ENCODE peak calls at places on chromosomes 7 and 10, in four cellular contexts. One of them, this sample, is unnamed.

GRCh38 chr10:44883581-44884331 is 27.4 kb upstream of the TMEM72 start:
- DNase-seq in PC-9: no peak
- DNase-seq in MM.1S: no peak
- DNase-seq in hepatocyte: no peak
- DNase-seq in this sample: no peak

GRCh38 chr10:12081879-12082560 is 13.3 kb downstream of the DHTKD1 start:
- DNase-seq in hepatocyte: no peak
- DNase-seq in MM.1S: no peak
- DNase-seq in PC-9: no peak
- DNase-seq in this sample: peak; percentile 85

GRCh38 chr7:44045226-44046014 is 918 bp downstream of the DBNL start:
- DNase-seq in PC-9: peak; percentile 11
- DNase-seq in hepatocyte: no peak
- DNase-seq in MM.1S: peak; percentile 54
- DNase-seq in this sample: no peak

GRCh38 chr10:69479241-69479730 is 28.0 kb downstream of the TSPAN15 start:
- DNase-seq in hepatocyte: no peak
- DNase-seq in MM.1S: no peak
- DNase-seq in PC-9: no peak
- DNase-seq in this sample: no peak

GRCh38 chr7:144133307-144133706 is 10.3 kb downstream of the OR2A14 start:
- DNase-seq in hepatocyte: no peak
- DNase-seq in PC-9: peak; percentile 11
- DNase-seq in MM.1S: no peak
- DNase-seq in this sample: no peak

GRCh38 chr10:118729641-118730258 is 25.0 kb downstream of the CACUL1 start:
- DNase-seq in MM.1S: no peak
- DNase-seq in PC-9: no peak
- DNase-seq in hepatocyte: no peak
- DNase-seq in this sample: no peak

GRCh38 chr10:132274986-132275385 is 32.8 kb downstream of the STK32C start:
- DNase-seq in PC-9: no peak
- DNase-seq in MM.1S: no peak
- DNase-seq in hepatocyte: no peak
- DNase-seq in this sample: no peak

GRCh38 chr7:81506609-81507008 is 263.2 kb downstream of the HGF start:
- DNase-seq in PC-9: no peak
- DNase-seq in MM.1S: no peak
- DNase-seq in hepatocyte: no peak
- DNase-seq in this sample: no peak

GRCh38 chr10:119700321-119700954 is 25.4 kb upstream of the INPP5F start:
- DNase-seq in MM.1S: peak; percentile 21
- DNase-seq in PC-9: no peak
- DNase-seq in hepatocyte: no peak
- DNase-seq in this sample: no peak

GRCh38 chr7:107404740-107405537 is 64.9 kb upstream of the GPR22 start:
- DNase-seq in MM.1S: no peak
- DNase-seq in hepatocyte: no peak
- DNase-seq in PC-9: peak; percentile 69
- DNase-seq in this sample: no peak

GRCh38 chr7:2937701-2938513 is 93.8 kb upstream of the GNA12 start:
- DNase-seq in MM.1S: no peak
- DNase-seq in PC-9: no peak
- DNase-seq in hepatocyte: no peak
- DNase-seq in this sample: no peak

GRCh38 chr10:106348933-106349332 is 815.6 kb downstream of the SORCS1 start:
- DNase-seq in MM.1S: no peak
- DNase-seq in hepatocyte: no peak
- DNase-seq in PC-9: no peak
- DNase-seq in this sample: no peak

GRCh38 chr7:94970085-94970576 is 62.7 kb downstream of the PPP1R9A start:
- DNase-seq in MM.1S: no peak
- DNase-seq in PC-9: no peak
- DNase-seq in hepatocyte: no peak
- DNase-seq in this sample: no peak

GRCh38 chr10:88979153-88979562 is 11.4 kb upstream of the FAS start:
- DNase-seq in hepatocyte: peak; percentile 22
- DNase-seq in MM.1S: no peak
- DNase-seq in PC-9: no peak
- DNase-seq in this sample: peak; percentile 97

GRCh38 chr7:139901840-139902370 is 72.8 kb downstream of the TBXAS1 start:
- DNase-seq in hepatocyte: no peak
- DNase-seq in PC-9: no peak
- DNase-seq in MM.1S: no peak
- DNase-seq in this sample: no peak

GRCh38 chr10:91552706-91553105 is 80.2 kb downstream of the PPP1R3C start:
- DNase-seq in MM.1S: no peak
- DNase-seq in hepatocyte: peak; percentile 23
- DNase-seq in PC-9: no peak
- DNase-seq in this sample: no peak

GRCh38 chr7:47285860-47286491 is 295.9 kb downstream of the TNS3 start:
- DNase-seq in hepatocyte: no peak
- DNase-seq in PC-9: no peak
- DNase-seq in MM.1S: no peak
- DNase-seq in this sample: peak; percentile 52

GRCh38 chr7:98470131-98470985 is 69.5 kb upstream of the BAIAP2L1 start:
- DNase-seq in PC-9: no peak
- DNase-seq in MM.1S: no peak
- DNase-seq in hepatocyte: peak; percentile 86
- DNase-seq in this sample: no peak

GRCh38 chr7:77351539-77352004 is 64.6 kb downstream of the GSAP start:
- DNase-seq in PC-9: no peak
- DNase-seq in MM.1S: no peak
- DNase-seq in hepatocyte: no peak
- DNase-seq in this sample: no peak

GRCh38 chr7:96953676-96954513 is 51.5 kb upstream of the DLX6 start:
- DNase-seq in MM.1S: no peak
- DNase-seq in hepatocyte: no peak
- DNase-seq in PC-9: no peak
- DNase-seq in this sample: peak; percentile 1

GRCh38 chr7:128233471-128233870 is 7.6 kb upstream of the LEP start:
- DNase-seq in hepatocyte: no peak
- DNase-seq in PC-9: no peak
- DNase-seq in MM.1S: no peak
- DNase-seq in this sample: no peak

GRCh38 chr7:70599446-70600190 is 532.3 kb upstream of the GALNT17 start:
- DNase-seq in hepatocyte: no peak
- DNase-seq in PC-9: peak; percentile 38
- DNase-seq in MM.1S: no peak
- DNase-seq in this sample: no peak

GRCh38 chr10:59970396-59971368 is 64.3 kb upstream of the CCDC6 start:
- DNase-seq in hepatocyte: no peak
- DNase-seq in PC-9: no peak
- DNase-seq in MM.1S: no peak
- DNase-seq in this sample: no peak

GRCh38 chr7:3149231-3149960 is 105.7 kb upstream of the CARD11 start:
- DNase-seq in PC-9: no peak
- DNase-seq in MM.1S: no peak
- DNase-seq in hepatocyte: no peak
- DNase-seq in this sample: no peak

GRCh38 chr10:122656308-122656705 is 43.3 kb downstream of the C10orf120 start:
- DNase-seq in PC-9: no peak
- DNase-seq in MM.1S: no peak
- DNase-seq in hepatocyte: no peak
- DNase-seq in this sample: no peak

GRCh38 chr7:157751351-157751750 is 414.5 kb downstream of the DNAJB6 start:
- DNase-seq in PC-9: no peak
- DNase-seq in hepatocyte: no peak
- DNase-seq in MM.1S: no peak
- DNase-seq in this sample: no peak

GRCh38 chr10:119451305-119451896 is 91.1 kb downstream of the RGS10 start:
- DNase-seq in hepatocyte: no peak
- DNase-seq in MM.1S: no peak
- DNase-seq in PC-9: no peak
- DNase-seq in this sample: no peak

GRCh38 chr10:119633538-119634218 is 17.5 kb upstream of the BAG3 start:
- DNase-seq in PC-9: no peak
- DNase-seq in MM.1S: no peak
- DNase-seq in hepatocyte: no peak
- DNase-seq in this sample: no peak

GRCh38 chr7:45980181-45980905 is 59.3 kb upstream of the IGFBP3 start:
- DNase-seq in MM.1S: no peak
- DNase-seq in PC-9: peak; percentile 8
- DNase-seq in hepatocyte: no peak
- DNase-seq in this sample: peak; percentile 67

GRCh38 chr10:78932861-78933260 is 135.9 kb upstream of the ZMIZ1 start:
- DNase-seq in MM.1S: no peak
- DNase-seq in PC-9: no peak
- DNase-seq in hepatocyte: no peak
- DNase-seq in this sample: no peak

GRCh38 chr7:51111256-51111655 is 205.4 kb downstream of the COBL start:
- DNase-seq in hepatocyte: no peak
- DNase-seq in MM.1S: no peak
- DNase-seq in PC-9: no peak
- DNase-seq in this sample: no peak

GRCh38 chr10:70675496-70676161 is 3.3 kb downstream of the ADAMTS14 start:
- DNase-seq in MM.1S: no peak
- DNase-seq in PC-9: no peak
- DNase-seq in hepatocyte: no peak
- DNase-seq in this sample: no peak

GRCh38 chr7:44971991-44972441 is 6.8 kb downstream of the MYO1G start:
- DNase-seq in hepatocyte: no peak
- DNase-seq in MM.1S: no peak
- DNase-seq in PC-9: no peak
- DNase-seq in this sample: no peak

GRCh38 chr7:155669717-155670505 is 25.4 kb downstream of the RBM33 start:
- DNase-seq in MM.1S: no peak
- DNase-seq in PC-9: no peak
- DNase-seq in hepatocyte: no peak
- DNase-seq in this sample: peak; percentile 26

GRCh38 chr7:44678468-44679179 is 70.0 kb upstream of the ZMIZ2 start:
- DNase-seq in PC-9: no peak
- DNase-seq in MM.1S: no peak
- DNase-seq in hepatocyte: peak; percentile 47
- DNase-seq in this sample: peak; percentile 61

GRCh38 chr7:103073989-103074518 is 542 bp downstream of the FBXL13 start:
- DNase-seq in PC-9: peak; percentile 48
- DNase-seq in hepatocyte: peak; percentile 28
- DNase-seq in MM.1S: no peak
- DNase-seq in this sample: no peak

GRCh38 chr7:128259131-128260056 is 18.3 kb downstream of the LEP start:
- DNase-seq in MM.1S: no peak
- DNase-seq in hepatocyte: peak; percentile 27
- DNase-seq in PC-9: peak; percentile 91
- DNase-seq in this sample: peak; percentile 22

GRCh38 chr7:151940048-151940845 is 16.0 kb upstream of the GALNTL5 start:
- DNase-seq in MM.1S: no peak
- DNase-seq in PC-9: peak; percentile 91
- DNase-seq in hepatocyte: no peak
- DNase-seq in this sample: peak; percentile 44

GRCh38 chr7:55054252-55054651 is 35.4 kb downstream of the EGFR start:
- DNase-seq in hepatocyte: no peak
- DNase-seq in PC-9: no peak
- DNase-seq in MM.1S: no peak
- DNase-seq in this sample: no peak
- H3K4me1 ChIP-seq in hepatocyte: no peaks in the 10 kb centered on the region
- H3K4me1 ChIP-seq in PC-9: peaks cover 69% of the 10 kb centered on the region
- H3K4me1 ChIP-seq in MM.1S: no peaks in the 10 kb centered on the region
- H3K4me1 ChIP-seq in this sample: peaks cover 48% of the 10 kb centered on the region

DNA sequence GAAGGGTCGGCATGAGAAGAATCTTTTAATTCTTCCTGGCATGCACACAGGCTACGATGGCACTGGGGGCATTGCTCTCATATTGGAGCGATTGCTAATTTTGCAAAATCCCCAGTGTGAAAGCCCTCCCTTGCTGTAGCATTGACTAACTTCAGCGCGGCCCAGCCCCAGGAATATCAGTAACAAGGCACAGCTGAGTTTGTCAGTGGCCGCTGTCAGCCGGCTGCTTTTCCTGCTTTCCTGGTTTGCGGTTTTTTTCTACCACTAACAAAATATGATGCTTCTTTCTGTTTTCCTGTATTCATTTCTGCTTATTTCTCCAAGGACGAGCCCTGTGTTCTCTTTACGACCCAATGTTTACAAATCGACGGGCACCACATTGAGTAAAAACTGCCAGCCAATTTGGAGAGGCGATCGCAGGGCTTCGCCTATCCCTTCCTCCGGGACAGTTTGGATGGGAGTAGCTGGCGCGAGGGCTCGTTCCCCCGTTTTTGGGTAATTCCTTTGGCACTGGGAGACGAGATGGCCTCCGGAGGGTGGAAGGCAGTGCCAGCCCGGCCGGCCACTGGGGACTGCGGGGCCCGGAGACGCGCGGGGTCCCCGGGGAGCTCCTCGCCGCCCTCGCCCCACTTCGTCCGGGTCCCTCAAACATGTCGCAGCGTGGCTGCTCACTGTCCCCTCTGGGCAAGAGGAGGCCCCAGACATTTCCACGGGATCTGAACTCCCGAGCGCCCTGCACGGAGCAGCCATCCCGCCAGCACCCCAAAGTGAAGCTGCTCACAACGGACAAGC is 949 bp downstream of the ADARB2 start:
- DNase-seq in MM.1S: no peak
- DNase-seq in PC-9: no peak
- DNase-seq in hepatocyte: no peak
- DNase-seq in this sample: no peak
- TF ChIP-seq EZH2 in MM.1S: no peak
- TF ChIP-seq EZH2 in PC-9: no peak
- TF ChIP-seq EZH2 in hepatocyte: peak; percentile 34
- TF ChIP-seq EZH2 in this sample: no peak

GRCh38 chr7:25250386-25250785 is 22.1 kb upstream of the NPVF start:
- DNase-seq in hepatocyte: no peak
- DNase-seq in MM.1S: no peak
- DNase-seq in PC-9: no peak
- DNase-seq in this sample: peak; percentile 25

GRCh38 chr7:25244193-25244592 is 15.9 kb upstream of the NPVF start:
- DNase-seq in PC-9: no peak
- DNase-seq in MM.1S: no peak
- DNase-seq in hepatocyte: no peak
- DNase-seq in this sample: no peak

GRCh38 chr7:25242678-25243077 is 14.4 kb upstream of the NPVF start:
- DNase-seq in hepatocyte: no peak
- DNase-seq in MM.1S: no peak
- DNase-seq in PC-9: no peak
- DNase-seq in this sample: no peak

GRCh38 chr7:25249772-25250171 is 21.5 kb upstream of the NPVF start:
- DNase-seq in MM.1S: no peak
- DNase-seq in PC-9: no peak
- DNase-seq in hepatocyte: peak; percentile 13
- DNase-seq in this sample: no peak

GRCh38 chr7:25246306-25246705 is 18.0 kb upstream of the NPVF start:
- DNase-seq in MM.1S: no peak
- DNase-seq in PC-9: no peak
- DNase-seq in hepatocyte: no peak
- DNase-seq in this sample: no peak
- H3K4me3 ChIP-seq in MM.1S: no peak overlapping the region
- H3K4me3 ChIP-seq in PC-9: no peak overlapping the region
- H3K4me3 ChIP-seq in hepatocyte: no peak overlapping the region
- H3K4me3 ChIP-seq in this sample: no peak overlapping the region

GRCh38 chr10:95533590-95533989 is 27.6 kb downstream of the SORBS1 start:
- DNase-seq in MM.1S: no peak
- DNase-seq in PC-9: no peak
- DNase-seq in hepatocyte: no peak
- DNase-seq in this sample: no peak
- H3K4me1 ChIP-seq in MM.1S: no peaks in the 10 kb centered on the region
- H3K4me1 ChIP-seq in PC-9: peaks cover 15% of the 10 kb centered on the region
- H3K4me1 ChIP-seq in hepatocyte: peaks cover 43% of the 10 kb centered on the region
- H3K4me1 ChIP-seq in this sample: peaks cover 9% of the 10 kb centered on the region

GRCh38 chr10:15718495-15719061 is 1.1 kb downstream of the ITGA8 start:
- DNase-seq in PC-9: no peak
- DNase-seq in MM.1S: no peak
- DNase-seq in hepatocyte: no peak
- DNase-seq in this sample: no peak
- TF ChIP-seq EZH2 in PC-9: no peak
- TF ChIP-seq EZH2 in MM.1S: no peak
- TF ChIP-seq EZH2 in hepatocyte: no peak
- TF ChIP-seq EZH2 in this sample: no peak